ENCODE peak calls at places on chromosomes 2 and 18, in ten cellular contexts. H is tibial artery; M is amygdala; X is activated CD4-positive, alpha-beta T cell treated with anti-CD3 and anti-CD28 coated beads for 24 hours; U is KBM-7; F is NCI-H774; D is CD4-positive, alpha-beta memory T cell; Y is mesothelial cell of epicardium; C is body of pancreas; T is GF-D8. O is an unnamed sample.

GRCh38 chr2:98739020-98739419 is 8.1 kb upstream of the MGAT4A start:
- DNase-seq in T (no peak), U (no peak), M (no peak), D (no peak), F (no peak), C (no peak), H (no peak), X (no peak), Y (no peak), O (no peak)

GRCh38 chr18:9684901-9685738 is 23.0 kb upstream of the RAB31 start:
- DNase-seq in D (no peak), C (no peak), F (no peak), U (peak), M (no peak), H (no peak), X (no peak), Y (no peak), T (peak), O (no peak)

GRCh38 chr2:112159454-112159921 is 21.3 kb downstream of the FBLN7 start:
- DNase-seq in M (no peak), U (no peak), H (no peak), X (no peak), F (no peak), Y (no peak), D (no peak), T (no peak), C (no peak), O (no peak)

GRCh38 chr2:100606740-100607343 is 44.0 kb downstream of the PDCL3 start:
- DNase-seq in M (no peak), F (peak), X (peak), T (no peak), D (peak), U (peak), H (no peak), Y (no peak), C (peak), O (peak)

GRCh38 chr18:8063733-8064132 is 496.6 kb downstream of the PTPRM start:
- DNase-seq in C (no peak), H (no peak), X (no peak), T (no peak), U (no peak), M (no peak), Y (no peak), F (no peak), D (no peak), O (no peak)

GRCh38 chr2:53353372-53354111 is 414.1 kb upstream of the CHAC2 start:
- DNase-seq in Y (no peak), D (no peak), U (no peak), M (no peak), X (no peak), F (no peak), H (no peak), C (no peak), T (no peak), O (no peak)

GRCh38 chr2:171798156-171798815 is 95.8 kb downstream of the SLC25A12 start:
- DNase-seq in M (no peak), X (no peak), C (no peak), Y (no peak), D (no peak), F (no peak), H (no peak), U (peak), T (peak), O (no peak)

GRCh38 chr2:13002948-13003347 is 286.2 kb downstream of the TRIB2 start:
- DNase-seq in F (no peak), T (no peak), H (no peak), U (no peak), Y (no peak), M (no peak), D (no peak), C (no peak), X (no peak), O (no peak)

GRCh38 chr18:49581369-49581768 is 19.5 kb downstream of the LIPG start:
- DNase-seq in C (no peak), D (no peak), F (no peak), M (no peak), H (no peak), T (peak), U (peak), X (no peak), Y (no peak), O (no peak)

GRCh38 chr2:86790134-86790827 is 432 bp downstream of the CD8A start:
- DNase-seq in U (no peak), H (no peak), X (no peak), D (no peak), M (no peak), T (no peak), Y (peak), C (peak), F (no peak), O (peak)

GRCh38 chr2:65316072-65316471 is 88.4 kb downstream of the ACTR2 start:
- DNase-seq in H (peak), D (no peak), F (no peak), M (no peak), C (peak), Y (no peak), T (no peak), X (no peak), U (no peak), O (no peak)

GRCh38 chr18:54303408-54303807 is 34.1 kb downstream of the POLI start:
- DNase-seq in H (no peak), T (no peak), F (no peak), M (no peak), U (no peak), D (no peak), X (no peak), C (no peak), Y (no peak), O (no peak)

GRCh38 chr18:22471546-22472131 is 53.9 kb upstream of the CTAGE1 start:
- DNase-seq in X (no peak), F (no peak), U (no peak), C (peak), T (no peak), D (no peak), M (no peak), Y (no peak), H (peak), O (no peak)

GRCh38 chr2:12131975-12132374 is 385.5 kb downstream of the LPIN1 start:
- DNase-seq in M (no peak), Y (no peak), C (no peak), H (no peak), D (no peak), T (no peak), F (no peak), U (no peak), X (no peak), O (no peak)

GRCh38 chr2:8119782-8120551 is 561.9 kb upstream of the ID2 start:
- DNase-seq in C (peak), H (no peak), U (no peak), D (no peak), F (no peak), Y (no peak), M (no peak), X (no peak), T (no peak), O (no peak)

GRCh38 chr2:75277111-75277510 is 77.8 kb upstream of the TACR1 start:
- DNase-seq in D (no peak), F (no peak), T (no peak), U (no peak), X (no peak), Y (no peak), C (no peak), H (no peak), M (no peak), O (no peak)

GRCh38 chr18:51513525-51513924 is 316.0 kb upstream of the MEX3C start:
- DNase-seq in C (no peak), T (no peak), Y (no peak), F (no peak), X (no peak), H (no peak), U (no peak), D (no peak), M (no peak), O (no peak)

GRCh38 chr2:157184161-157184910 is 73.2 kb upstream of the GALNT5 start:
- DNase-seq in T (no peak), M (no peak), Y (no peak), U (no peak), X (no peak), D (no peak), F (no peak), H (no peak), C (no peak), O (no peak)

GRCh38 chr2:67733517-67733916 is 329.3 kb downstream of the C1D start:
- DNase-seq in H (no peak), Y (no peak), C (peak), U (peak), F (no peak), X (no peak), T (no peak), D (no peak), M (no peak), O (peak)

GRCh38 chr2:197498937-197499593 is 575 bp downstream of the HSPD1 start:
- DNase-seq in X (peak), M (no peak), T (no peak), Y (peak), U (peak), H (peak), F (peak), D (peak), C (peak), O (no peak)

GRCh38 chr2:54722641-54723299 is 692 bp upstream of the EML6 start:
- DNase-seq in T (no peak), M (no peak), F (no peak), X (no peak), Y (no peak), U (no peak), H (no peak), C (peak), D (no peak), O (no peak)

GRCh38 chr2:107808986-107809385 is 17.7 kb upstream of the RGPD4 start:
- DNase-seq in H (no peak), F (peak), U (no peak), C (peak), T (no peak), M (no peak), D (no peak), Y (no peak), X (no peak), O (no peak)

GRCh38 chr18:57095884-57096283 is 51.0 kb upstream of the BOD1L2 start:
- DNase-seq in C (no peak), H (no peak), T (no peak), M (no peak), D (no peak), X (no peak), F (no peak), U (peak), Y (no peak), O (no peak)

GRCh38 chr2:160952462-160952861 is 207.8 kb upstream of the TANK start:
- DNase-seq in U (no peak), C (peak), Y (no peak), H (peak), D (no peak), F (no peak), X (no peak), T (no peak), M (no peak), O (no peak)

GRCh38 chr2:230666885-230667712 is 45.5 kb upstream of the CAB39 start:
- DNase-seq in U (peak), F (no peak), C (no peak), M (no peak), H (no peak), T (peak), D (no peak), Y (no peak), X (no peak), O (peak)

O was measured in H1.